ENCODE peak calls at places on chromosome 20, in nine cellular contexts. L is stimulated activated naive CD8-positive, alpha-beta T cell treated with anti-CD3 and anti-CD28 coated beads, Interleukin-15, Interleukin-2, amounts not matched to agents 100 U/mL and 50 U/mL, for 24 hours; A is activated CD8-positive, alpha-beta memory T cell treated with anti-CD3 and anti-CD28 coated beads for 48 hours; R is fibroblast of mammary gland; N is GM23248; O is ELR; D is DMS79; V is CD4-positive, alpha-beta T cell; U is GM13976. S is an unnamed sample.

GRCh38 chr20:57844626-57845596 is 135.1 kb upstream of the PMEPA1 start:
- DNase-seq in O (no peak), A (no peak), N (no peak), R (no peak), D (no peak), U (no peak), L (no peak), V (no peak), S (no peak)

GRCh38 chr20:43843965-43844660 is 70.5 kb upstream of the TOX2 start:
- DNase-seq in O (no peak), U (no peak), D (no peak), N (no peak), V (no peak), A (no peak), R (no peak), L (no peak), S (no peak)

GRCh38 chr20:50318709-50319108 is 128.1 kb downstream of the CEBPB start:
- DNase-seq in U (no peak), V (no peak), N (no peak), O (no peak), L (no peak), R (no peak), D (no peak), A (no peak), S (no peak)

GRCh38 chr20:31987744-31988143 is 19.8 kb downstream of the XKR7 start:
- DNase-seq in R (peak), O (peak), A (no peak), N (peak), U (no peak), D (no peak), L (no peak), V (no peak), S (no peak)

GRCh38 chr20:59955131-59955796 is 3.0 kb upstream of the CDH26 start:
- DNase-seq in R (peak), U (peak), D (no peak), N (peak), L (no peak), O (peak), A (no peak), V (no peak), S (no peak)

GRCh38 chr20:13279171-13279570 is 58.1 kb downstream of the ISM1 start:
- DNase-seq in U (no peak), N (peak), L (no peak), V (no peak), O (no peak), D (no peak), R (peak), A (no peak), S (no peak)

GRCh38 chr20:62571667-62572344 is 70.5 kb upstream of the SLCO4A1 start:
- DNase-seq in U (peak), R (no peak), O (peak), D (no peak), L (no peak), N (peak), V (no peak), A (no peak), S (no peak)

GRCh38 chr20:57290178-57290484 is 23.7 kb upstream of the BMP7 start:
- DNase-seq in D (no peak), U (no peak), V (no peak), R (no peak), L (no peak), O (no peak), A (no peak), N (no peak), S (no peak)

GRCh38 chr20:42749548-42749947 is 440.2 kb downstream of the PTPRT start:
- DNase-seq in D (no peak), O (no peak), L (no peak), R (no peak), V (no peak), A (no peak), U (no peak), N (no peak), S (no peak)

GRCh38 chr20:62523473-62524203 is 47.8 kb upstream of the GATA5 start:
- DNase-seq in U (peak), L (peak), D (no peak), V (no peak), A (peak), R (no peak), O (peak), N (peak), S (no peak)

GRCh38 chr20:1820137-1821074 is 74.8 kb upstream of the SIRPA start:
- DNase-seq in U (no peak), V (no peak), N (peak), A (no peak), O (peak), R (peak), D (no peak), L (no peak), S (no peak)

GRCh38 chr20:4073852-4074741 is 58.7 kb upstream of the RNF24 start:
- DNase-seq in R (no peak), V (no peak), L (no peak), U (no peak), D (no peak), N (peak), O (no peak), A (no peak), S (no peak)

GRCh38 chr20:46214831-46215488 is 93.3 kb downstream of the CDH22 start:
- DNase-seq in L (no peak), U (no peak), R (peak), N (no peak), D (no peak), A (no peak), O (peak), V (no peak), S (no peak)

GRCh38 chr20:59042151-59042795 is at the start of gene PRELID3B:
- DNase-seq in V (no peak), D (no peak), N (peak), U (peak), O (peak), L (no peak), R (peak), A (no peak), S (no peak)

GRCh38 chr20:63183422-63184146 is 32.3 kb downstream of the YTHDF1 start:
- DNase-seq in R (no peak), V (peak), D (peak), L (peak), A (no peak), U (peak), N (peak), O (peak), S (no peak)

GRCh38 chr20:289693-290080 is 863 bp downstream of the C20orf96 start:
- DNase-seq in V (no peak), O (no peak), L (no peak), A (no peak), D (no peak), R (no peak), N (peak), U (no peak), S (no peak)

S was measured in GM12878.